ENCODE peak calls at places on chromosomes 11 and 22, in nine cellular contexts. H, G, V, L, B, U, T, M and S are unnamed samples.

GRCh38 chr11:2886191-2886894 is 768 bp upstream of the CDKN1C start:
- DNase-seq in H (no peak), G (peak; percentile 39), V (peak; percentile 63), L (no peak), B (no peak), U (peak; percentile 35), T (no peak), M (no peak), S (no peak)

GRCh38 chr11:17734986-17735822 is 623 bp downstream of the KCNC1 start:
- DNase-seq in H (no peak), G (peak; percentile 66), V (peak; percentile 80), L (no peak), B (peak; percentile 22), U (peak; percentile 79), T (no peak), M (peak; percentile 44), S (peak; percentile 79)

GRCh38 chr11:68256331-68256741 is 15.4 kb downstream of the C11orf24 start:
- DNase-seq in H (no peak), G (no peak), V (no peak), L (no peak), B (no peak), U (no peak), T (no peak), M (no peak), S (no peak)

GRCh38 chr11:78194490-78194889 is 5.8 kb downstream of the USP35 start:
- DNase-seq in H (no peak), G (no peak), V (no peak), L (no peak), B (no peak), U (no peak), T (no peak), M (no peak), S (no peak)

GRCh38 chr11:20474176-20474950 is 86.8 kb downstream of the PRMT3 start:
- DNase-seq in H (no peak), G (peak; percentile 42), V (peak; percentile 44), L (no peak), B (no peak), U (no peak), T (no peak), M (no peak), S (no peak)

GRCh38 chr22:45911601-45912271 is 65.2 kb downstream of the WNT7B start:
- DNase-seq in H (no peak), G (no peak), V (no peak), L (no peak), B (no peak), U (peak; percentile 18), T (no peak), M (peak; percentile 96), S (no peak)

GRCh38 chr22:24694971-24695928 is 79.3 kb downstream of the PIWIL3 start:
- DNase-seq in H (no peak), G (no peak), V (no peak), L (no peak), B (no peak), U (no peak), T (no peak), M (no peak), S (no peak)

GRCh38 chr11:113977701-113978100 is 2.8 kb downstream of the HTR3A start:
- DNase-seq in H (no peak), G (no peak), V (no peak), L (no peak), B (no peak), U (no peak), T (no peak), M (no peak), S (no peak)

GRCh38 chr11:15153231-15153630 is 38.5 kb downstream of the INSC start:
- DNase-seq in H (no peak), G (no peak), V (no peak), L (no peak), B (no peak), U (no peak), T (no peak), M (no peak), S (no peak)

GRCh38 chr11:67488155-67488480 is 5.3 kb downstream of the AIP start:
- DNase-seq in H (no peak), G (no peak), V (no peak), L (no peak), B (no peak), U (no peak), T (no peak), M (no peak), S (no peak)

GRCh38 chr11:110075087-110075821 is 17.9 kb upstream of the ZC3H12C start:
- DNase-seq in H (no peak), G (no peak), V (no peak), L (no peak), B (no peak), U (no peak), T (no peak), M (no peak), S (no peak)

GRCh38 chr11:122365545-122366380 is 249.7 kb upstream of the BLID start:
- DNase-seq in H (no peak), G (no peak), V (no peak), L (no peak), B (no peak), U (no peak), T (no peak), M (no peak), S (peak; percentile 67)

GRCh38 chr11:67316882-67317364 is 13.6 kb downstream of the SSH3 start:
- DNase-seq in H (no peak), G (no peak), V (no peak), L (no peak), B (no peak), U (peak; percentile 64), T (no peak), M (no peak), S (no peak)

GRCh38 chr22:28774378-28774777 is 1.9 kb downstream of the CCDC117 start:
- DNase-seq in H (no peak), G (no peak), V (no peak), L (no peak), B (no peak), U (no peak), T (no peak), M (no peak), S (no peak)

GRCh38 chr11:27693398-27693797 is 6.9 kb downstream of the BDNF start:
- DNase-seq in H (no peak), G (no peak), V (no peak), L (no peak), B (no peak), U (peak; percentile 52), T (no peak), M (no peak), S (no peak)

GRCh38 chr22:48240165-48240934 is 1477.9 kb downstream of the TBC1D22A start:
- DNase-seq in H (no peak), G (no peak), V (no peak), L (no peak), B (no peak), U (no peak), T (no peak), M (no peak), S (no peak)

GRCh38 chr11:120043323-120043945 is 94.5 kb downstream of the TRIM29 start:
- DNase-seq in H (no peak), G (no peak), V (no peak), L (no peak), B (no peak), U (no peak), T (no peak), M (no peak), S (no peak)

GRCh38 chr22:19548964-19549363 is 24.8 kb upstream of the CLDN5 start:
- DNase-seq in H (no peak), G (no peak), V (no peak), L (no peak), B (no peak), U (no peak), T (no peak), M (no peak), S (no peak)

GRCh38 chr11:2180775-2181370 is 9.3 kb upstream of the TH start:
- DNase-seq in H (no peak), G (no peak), V (no peak), L (no peak), B (no peak), U (no peak), T (no peak), M (no peak), S (no peak)

GRCh38 chr11:126146454-126147192 is 64.8 kb downstream of the RPUSD4 start:
- DNase-seq in H (no peak), G (no peak), V (no peak), L (no peak), B (no peak), U (no peak), T (no peak), M (no peak), S (no peak)

GRCh38 chr11:61647529-61647928 is 32.7 kb upstream of the DAGLA start:
- DNase-seq in H (no peak), G (no peak), V (no peak), L (no peak), B (no peak), U (no peak), T (no peak), M (no peak), S (no peak)

GRCh38 chr11:120306519-120307242 is 18.4 kb upstream of the TLCD5 start:
- DNase-seq in H (no peak), G (peak; percentile 49), V (peak; percentile 62), L (no peak), B (no peak), U (peak; percentile 93), T (no peak), M (peak; percentile 65), S (no peak)

GRCh38 chr11:129785383-129786111 is 30.1 kb upstream of the TMEM45B start:
- DNase-seq in H (no peak), G (no peak), V (peak; percentile 41), L (no peak), B (no peak), U (peak; percentile 5), T (no peak), M (peak; percentile 8), S (no peak)

GRCh38 chr22:29202231-29203192 is 3.2 kb upstream of the EMID1 start:
- DNase-seq in H (peak; percentile 24), G (peak; percentile 26), V (peak; percentile 87), L (peak; percentile 61), B (peak; percentile 66), U (peak; percentile 57), T (no peak), M (peak; percentile 24), S (no peak)

GRCh38 chr22:49370841-49371301 is 456.8 kb downstream of the BRD1 start:
- DNase-seq in H (no peak), G (no peak), V (no peak), L (no peak), B (no peak), U (no peak), T (no peak), M (no peak), S (no peak)